ENCODE peak calls at places on chromosomes 16 and 17, in five cellular contexts. S, I, P, H and N are unnamed samples. For H3K36me3, the result is how much of the 10 kb centered on the place peaks cover.

GRCh38 chr17:44502598-44503079 is 567 bp downstream of the GPATCH8 start:
- DNase-seq in P (no peak), S (no peak), H (no peak), I (peak), N (peak)

GRCh38 chr16:86392751-86393150 is 117.6 kb upstream of the FOXF1 start:
- DNase-seq in P (no peak), I (no peak), S (no peak), H (no peak), N (no peak)

GRCh38 chr16:80710918-80711317 is 93.5 kb downstream of the CDYL2 start:
- DNase-seq in S (no peak), H (no peak), P (no peak), I (no peak), N (no peak)

GRCh38 chr16:19505600-19506303 is 16.1 kb downstream of the GDE1 start:
- DNase-seq in H (no peak), I (no peak), S (no peak), P (peak), N (no peak)

GRCh38 chr16:17723735-17724134 is 253.0 kb upstream of the XYLT1 start:
- DNase-seq in P (no peak), S (no peak), H (no peak), I (no peak), N (no peak)

GRCh38 chr16:86960266-86960665 is 356.9 kb downstream of the C16orf95 start:
- DNase-seq in I (no peak), H (no peak), P (no peak), S (no peak), N (no peak)

GRCh38 chr17:43946766-43947165 is 4.5 kb upstream of the PPY start:
- DNase-seq in S (no peak), H (no peak), I (no peak), P (no peak), N (no peak)

GRCh38 chr17:56305017-56305416 is 151.7 kb downstream of the ANKFN1 start:
- DNase-seq in P (no peak), H (no peak), I (no peak), S (no peak), N (no peak)

GRCh38 chr17:81612172-81612571 is 24.7 kb downstream of the NPLOC4 start:
- DNase-seq in H (no peak), S (no peak), P (no peak), I (no peak), N (no peak)

GRCh38 chr16:26649646-26650045 is 417.1 kb upstream of the C16orf82 start:
- DNase-seq in I (no peak), S (no peak), P (no peak), H (no peak), N (no peak)

GRCh38 chr16:66906916-66907836 is 11.5 kb downstream of the CDH16 start:
- DNase-seq in I (no peak), H (peak), S (no peak), P (peak), N (no peak)

GRCh38 chr16:24915576-24915975 is 69.8 kb downstream of the SLC5A11 start:
- DNase-seq in S (no peak), H (no peak), P (no peak), I (no peak), N (no peak)

GRCh38 chr17:35345926-35346771 is 27.3 kb downstream of the SLFN11 start:
- DNase-seq in P (peak), S (peak), I (no peak), H (peak), N (no peak)

GRCh38 chr16:85418978-85419491 is 194.1 kb upstream of the GSE1 start:
- DNase-seq in I (peak), S (no peak), H (peak), P (no peak), N (peak)

GRCh38 chr17:17354560-17355357 is 51.6 kb downstream of the NT5M start:
- DNase-seq in S (peak), P (peak), I (peak), H (peak), N (peak)

GRCh38 chr17:21381076-21381706 is 5.0 kb downstream of the KCNJ12 start:
- DNase-seq in S (no peak), H (no peak), I (no peak), P (no peak), N (no peak)

GRCh38 chr16:11386791-11387546 is 41.7 kb downstream of the RMI2 start:
- DNase-seq in P (no peak), S (no peak), I (peak), H (peak), N (peak)

GRCh38 chr16:83653785-83654184 is 154.0 kb upstream of the HSBP1 start:
- DNase-seq in I (no peak), P (no peak), S (no peak), H (no peak), N (no peak)

GRCh38 chr17:30244853-30245385 is 9.4 kb upstream of the SLC6A4 start:
- DNase-seq in H (no peak), S (no peak), I (no peak), P (no peak), N (no peak)

GRCh38 chr16:81715358-81716196 is 63.5 kb upstream of the PLCG2 start:
- DNase-seq in H (no peak), P (no peak), I (no peak), S (no peak), N (no peak)

GRCh38 chr16:89491238-89491869 is 993 bp upstream of the ANKRD11 start:
- DNase-seq in H (peak), I (no peak), S (no peak), P (no peak), N (no peak)

GRCh38 chr16:5034167-5034523 is 410 bp upstream of the NAGPA start:
- DNase-seq in P (no peak), I (no peak), S (no peak), H (no peak), N (no peak)

GRCh38 chr16:65538945-65539344 is 417.1 kb upstream of the CDH11 start:
- DNase-seq in H (no peak), I (no peak), S (no peak), P (no peak), N (no peak)

GRCh38 chr16:57533618-57534336 is 2.6 kb downstream of the CCDC102A start:
- DNase-seq in P (peak), H (peak), S (peak), I (peak), N (peak)

GRCh38 chr17:62855136-62855535 is 47.0 kb upstream of the MARCHF10 start:
- DNase-seq in S (no peak), P (no peak), H (no peak), I (no peak), N (no peak)

GRCh38 chr16:67779256-67780014 is 26.9 kb downstream of the RANBP10 start:
- DNase-seq in I (no peak), P (no peak), H (no peak), S (no peak), N (no peak)

GRCh38 chr17:75749545-75750389 is 15.2 kb downstream of the GALK1 start:
- DNase-seq in I (peak), P (peak), H (peak), S (peak), N (peak)

GRCh38 chr16:56643080-56643778 is 4.8 kb downstream of the MT1A start:
- DNase-seq in I (peak), H (peak), P (peak), S (peak), N (peak)

GRCh38 chr17:67490471-67490870 is 113.4 kb downstream of the PITPNC1 start:
- DNase-seq in H (peak), P (no peak), I (no peak), S (peak), N (no peak)
- H3K4me3 ChIP-seq in H (no peak), P (peak), I (peak), S (no peak), N (peak)

GRCh38 chr17:28327709-28328108 is 7.6 kb downstream of the IFT20 start:
- DNase-seq in P (no peak), I (no peak), H (no peak), S (no peak), N (no peak)
- H3K36me3 ChIP-seq in P (half or more), I (under half), H (under half), S (under half), N (under half)

GRCh38 chr17:78572277-78573205 is 4.7 kb downstream of the DNAH17 start:
- DNase-seq in P (no peak), S (no peak), H (peak), I (no peak), N (peak)

GRCh38 chr17:78575899-78576298 is 1.3 kb downstream of the DNAH17 start:
- DNase-seq in P (no peak), H (no peak), I (no peak), S (no peak), N (no peak)

GRCh38 chr17:78575340-78575739 is 1.9 kb downstream of the DNAH17 start:
- DNase-seq in I (no peak), S (no peak), H (no peak), P (no peak), N (no peak)

GRCh38 chr17:78576389-78577112 is 645 bp downstream of the DNAH17 start:
- DNase-seq in P (peak), I (no peak), H (no peak), S (no peak), N (no peak)

GRCh38 chr17:78573955-78574354 is 3.2 kb downstream of the DNAH17 start:
- DNase-seq in H (no peak), I (no peak), S (no peak), P (no peak), N (peak)
- H3K4me3 ChIP-seq in H (no peak), I (no peak), S (no peak), P (no peak), N (no peak)

GRCh38 chr17:47652570-47652969 is 2.9 kb downstream of the KPNB1 start:
- DNase-seq in I (no peak), P (no peak), H (no peak), S (no peak), N (no peak)
- H3K36me3 ChIP-seq in I (under half), P (half or more), H (under half), S (under half), N (half or more)